ENCODE peak calls at places on chromosome 18, in ten cellular contexts. Y, I, S, J, C, L, F, P, V and W are unnamed samples.

GRCh38 chr18:48854780-48855179 is 96.0 kb downstream of the SMAD7 start:
- DNase-seq in Y (no peak), I (peak; percentile 46), S (no peak), J (no peak), C (no peak), L (no peak), F (no peak), P (no peak), V (no peak), W (no peak)

GRCh38 chr18:60191926-60192325 is 180.6 kb downstream of the MC4R start:
- DNase-seq in Y (no peak), I (no peak), S (no peak), J (no peak), C (no peak), L (no peak), F (no peak), P (no peak), V (no peak), W (no peak)

GRCh38 chr18:55404136-55404810 is 183.7 kb downstream of the TCF4 start:
- DNase-seq in Y (no peak), I (no peak), S (no peak), J (no peak), C (no peak), L (no peak), F (no peak), P (no peak), V (no peak), W (no peak)

GRCh38 chr18:51666717-51667320 is 469.3 kb upstream of the MEX3C start:
- DNase-seq in Y (no peak), I (no peak), S (no peak), J (peak; percentile 70), C (no peak), L (no peak), F (no peak), P (no peak), V (peak; percentile 20), W (peak; percentile 31)

GRCh38 chr18:49611316-49611715 is 49.5 kb downstream of the LIPG start:
- DNase-seq in Y (no peak), I (no peak), S (no peak), J (no peak), C (no peak), L (no peak), F (no peak), P (no peak), V (no peak), W (no peak)

GRCh38 chr18:22826726-22827125 is 106.4 kb upstream of the RBBP8 start:
- DNase-seq in Y (no peak), I (peak; percentile 51), S (no peak), J (no peak), C (no peak), L (no peak), F (no peak), P (no peak), V (no peak), W (no peak)

GRCh38 chr18:79528846-79529245 is 133.1 kb downstream of the NFATC1 start:
- DNase-seq in Y (peak; percentile 69), I (peak; percentile 64), S (peak; percentile 69), J (peak; percentile 77), C (peak; percentile 73), L (peak; percentile 73), F (peak; percentile 71), P (peak; percentile 70), V (peak; percentile 54), W (peak; percentile 69)

GRCh38 chr18:63606526-63606925 is 19.4 kb downstream of the SERPINB13 start:
- DNase-seq in Y (no peak), I (no peak), S (no peak), J (no peak), C (no peak), L (no peak), F (no peak), P (no peak), V (no peak), W (no peak)

GRCh38 chr18:31155498-31155897 is 7.2 kb downstream of the DSC1 start:
- DNase-seq in Y (no peak), I (no peak), S (no peak), J (no peak), C (no peak), L (no peak), F (no peak), P (no peak), V (no peak), W (no peak)

GRCh38 chr18:24514439-24514838 is 54.0 kb downstream of the HRH4 start:
- DNase-seq in Y (no peak), I (peak; percentile 54), S (no peak), J (no peak), C (peak; percentile 50), L (peak; percentile 48), F (no peak), P (no peak), V (no peak), W (no peak)

GRCh38 chr18:47970664-47971523 is 40.4 kb upstream of the SMAD2 start:
- DNase-seq in Y (no peak), I (no peak), S (no peak), J (no peak), C (no peak), L (no peak), F (no peak), P (no peak), V (no peak), W (no peak)

GRCh38 chr18:28163201-28163778 is 13.6 kb downstream of the CDH2 start:
- DNase-seq in Y (peak; percentile 37), I (peak; percentile 84), S (no peak), J (no peak), C (no peak), L (no peak), F (no peak), P (no peak), V (no peak), W (no peak)

GRCh38 chr18:28167835-28168349 is 9.0 kb downstream of the CDH2 start:
- DNase-seq in Y (no peak), I (no peak), S (no peak), J (no peak), C (no peak), L (no peak), F (no peak), P (no peak), V (no peak), W (no peak)

GRCh38 chr18:28161608-28162599 is 15.0 kb downstream of the CDH2 start:
- DNase-seq in Y (no peak), I (peak; percentile 80), S (no peak), J (peak; percentile 40), C (no peak), L (no peak), F (no peak), P (no peak), V (no peak), W (no peak)

GRCh38 chr18:28168725-28169124 is 8.2 kb downstream of the CDH2 start:
- DNase-seq in Y (no peak), I (no peak), S (no peak), J (no peak), C (no peak), L (no peak), F (no peak), P (no peak), V (no peak), W (no peak)

GRCh38 chr18:28164772-28165483 is 12.0 kb downstream of the CDH2 start:
- DNase-seq in Y (no peak), I (no peak), S (no peak), J (no peak), C (no peak), L (no peak), F (no peak), P (no peak), V (no peak), W (no peak)
- H3K4me1 ChIP-seq in Y (peaks cover 14% of the 10 kb centered on the region), I (peaks cover 4% of the 10 kb centered on the region), S (no peaks in the 10 kb centered on the region), J (peaks cover 12% of the 10 kb centered on the region), C (no peaks in the 10 kb centered on the region), L (peaks cover 44% of the 10 kb centered on the region), F (no peaks in the 10 kb centered on the region), P (no peaks in the 10 kb centered on the region), V (peaks cover 79% of the 10 kb centered on the region), W (no peaks in the 10 kb centered on the region)

GRCh38 chr18:52667388-52667787 is 327.4 kb downstream of the DCC start:
- DNase-seq in Y (no peak), I (no peak), S (no peak), J (no peak), C (no peak), L (no peak), F (no peak), P (no peak), V (no peak), W (no peak)

DNA sequence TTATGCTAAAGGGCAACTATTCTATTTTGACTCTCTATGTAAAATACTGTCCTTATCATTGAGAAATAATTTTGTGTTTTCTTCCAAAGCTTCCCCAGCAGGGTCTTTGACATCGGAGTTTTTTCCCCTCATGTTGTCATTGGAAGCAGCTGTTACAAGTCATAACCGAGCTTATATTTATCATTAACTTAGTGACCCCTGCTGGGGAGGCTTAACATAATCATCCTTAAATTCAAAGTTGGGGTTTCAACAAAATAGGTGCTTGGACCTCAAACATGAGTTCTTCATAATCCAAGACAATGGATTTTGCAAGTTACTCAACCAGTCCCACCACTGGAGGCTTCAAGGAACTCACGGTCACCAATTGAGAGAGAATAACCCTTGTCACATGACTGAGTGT is 330.9 kb downstream of the DCC start:
- DNase-seq in Y (no peak), I (peak; percentile 5), S (no peak), J (peak; percentile 55), C (no peak), L (peak; percentile 23), F (no peak), P (no peak), V (no peak), W (no peak)
- TF ChIP-seq CTCF in Y (no peak), I (peak; percentile 31), S (peak; percentile 23), J (peak; percentile 49), C (peak; percentile 22), L (peak; percentile 37), F (no peak), P (no peak), V (peak; percentile 15), W (no peak)

DNA sequence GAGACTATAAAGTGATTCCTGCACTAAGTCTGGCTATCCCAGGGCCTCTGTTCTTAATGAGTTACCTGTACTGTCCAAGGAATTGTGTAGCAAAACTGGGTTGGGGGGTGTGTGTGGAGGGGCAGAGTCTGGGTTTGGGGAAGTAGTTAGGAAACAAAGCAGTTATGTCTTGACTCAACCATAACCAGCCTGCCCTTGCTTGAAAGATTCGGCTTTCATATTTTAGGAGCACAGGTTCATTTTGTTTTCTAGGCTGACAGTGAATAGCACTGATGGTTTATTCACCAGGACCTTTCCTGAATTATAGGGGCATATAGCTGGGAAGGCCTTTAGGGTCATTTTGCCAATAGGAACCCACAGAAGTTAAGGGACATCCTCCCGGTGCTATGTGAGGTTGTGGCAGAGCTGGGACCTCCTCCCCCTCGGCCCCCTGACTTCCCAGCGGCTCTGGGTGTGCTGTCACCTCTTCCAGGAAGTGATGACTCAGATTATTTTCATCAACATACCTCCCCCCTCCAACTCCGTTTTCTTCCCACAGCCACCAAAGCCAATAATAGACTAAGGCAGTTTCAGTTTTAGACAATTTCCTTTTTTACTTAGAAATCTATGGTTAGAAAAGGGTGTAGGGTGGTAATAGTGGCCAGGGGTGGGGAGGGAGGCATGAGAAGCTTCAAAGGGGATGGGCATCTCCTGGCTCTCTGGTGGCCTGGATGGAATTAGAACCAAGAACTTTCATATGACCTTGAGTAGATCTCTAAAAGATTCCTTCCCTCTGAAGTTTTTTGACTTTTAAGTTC is 44.8 kb downstream of the SETBP1 start:
- DNase-seq in Y (peak; percentile 64), I (peak; percentile 43), S (no peak), J (no peak), C (no peak), L (no peak), F (peak; percentile 87), P (peak; percentile 46), V (no peak), W (no peak)
- H3K4me1 ChIP-seq in Y (peaks cover 17% of the 10 kb centered on the region), I (peaks cover 4% of the 10 kb centered on the region), S (no peaks in the 10 kb centered on the region), J (peaks cover 24% of the 10 kb centered on the region), C (peaks cover 7% of the 10 kb centered on the region), L (peaks cover 17% of the 10 kb centered on the region), F (peaks cover 23% of the 10 kb centered on the region), P (peaks cover 8% of the 10 kb centered on the region), V (peaks cover 37% of the 10 kb centered on the region), W (peaks cover 24% of the 10 kb centered on the region)

GRCh38 chr18:54218299-54218698 is 6.2 kb downstream of the MBD2 start:
- DNase-seq in Y (no peak), I (no peak), S (no peak), J (no peak), C (no peak), L (no peak), F (no peak), P (no peak), V (no peak), W (no peak)
- TF ChIP-seq CTCF in Y (no peak), I (no peak), S (no peak), J (no peak), C (no peak), L (no peak), F (no peak), P (no peak), V (no peak), W (no peak)